ENCODE peak calls at places on chromosomes 1 and 21, in six cellular contexts. M, K, C, W, A and O are unnamed samples.
A peak's percentile ranks its signal among the peaks of the same experiment; 100 is the strongest.

GRCh38 chr1:234721476-234722266 is 111.7 kb upstream of the IRF2BP2 start:
- DNase-seq in K (peak; percentile 87), M (peak; percentile 86), C (no peak), W (no peak), A (peak; percentile 74), O (peak; percentile 88)

GRCh38 chr1:48743480-48743879 is 33.2 kb downstream of the BEND5 start:
- DNase-seq in K (no peak), A (no peak), C (no peak), M (no peak), W (no peak), O (no peak)

GRCh38 chr1:239247299-239247698 is 139.1 kb upstream of the CHRM3 start:
- DNase-seq in M (peak; percentile 15), A (no peak), W (no peak), C (no peak), K (no peak), O (no peak)

GRCh38 chr1:145901312-145902021 is 8.4 kb downstream of the ITGA10 start:
- DNase-seq in A (no peak), K (no peak), M (no peak), W (no peak), C (no peak), O (no peak)

GRCh38 chr1:49059087-49059486 is 282.4 kb upstream of the BEND5 start:
- DNase-seq in W (no peak), C (no peak), M (no peak), K (no peak), A (no peak), O (no peak)

GRCh38 chr1:155268630-155269029 is 4.7 kb downstream of the CLK2 start:
- DNase-seq in W (no peak), C (no peak), A (no peak), M (no peak), K (no peak), O (no peak)

GRCh38 chr1:37811027-37811655 is 3.1 kb upstream of the YRDC start:
- DNase-seq in A (no peak), K (no peak), M (peak; percentile 85), W (peak; percentile 52), C (peak; percentile 81), O (peak; percentile 21)

GRCh38 chr1:9194024-9194423 is 40.5 kb upstream of the H6PD start:
- DNase-seq in M (no peak), C (no peak), W (no peak), A (no peak), K (no peak), O (no peak)

GRCh38 chr21:26570203-26570602 is 2.9 kb downstream of the CYYR1 start:
- DNase-seq in M (no peak), K (no peak), C (no peak), A (no peak), W (no peak), O (no peak)
- H3K4me3 ChIP-seq in M (no peak overlapping the region), K (no peak overlapping the region), C (no peak overlapping the region), A (no peak overlapping the region), W (no peak overlapping the region), O (no peak overlapping the region)

DNA sequence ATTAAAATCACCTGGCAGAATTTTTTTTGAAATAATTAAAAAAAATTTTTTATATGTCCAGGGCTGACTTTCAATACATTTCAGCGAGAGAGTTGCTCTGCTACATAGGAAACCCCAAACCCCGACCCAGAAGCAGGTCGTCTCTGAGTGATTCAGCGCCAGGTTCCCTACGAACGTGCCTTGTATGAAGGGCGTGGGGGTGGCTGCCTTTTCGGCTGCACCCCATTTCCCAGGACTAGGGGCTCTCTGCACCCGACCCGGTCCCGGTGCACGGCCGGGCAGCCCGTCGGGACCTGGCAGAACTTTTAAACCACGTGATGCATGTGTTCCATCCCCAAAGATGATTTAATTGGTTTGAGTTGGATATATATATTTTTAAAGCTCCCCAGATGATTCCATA is 15.8 kb upstream of the SCYL3 start:
- DNase-seq in C (no peak), K (no peak), M (no peak), A (no peak), W (no peak), O (no peak)
- H3K4me3 ChIP-seq in C (no peak overlapping the region), K (no peak overlapping the region), M (no peak overlapping the region), A (no peak overlapping the region), W (no peak overlapping the region), O (no peak overlapping the region)

DNA sequence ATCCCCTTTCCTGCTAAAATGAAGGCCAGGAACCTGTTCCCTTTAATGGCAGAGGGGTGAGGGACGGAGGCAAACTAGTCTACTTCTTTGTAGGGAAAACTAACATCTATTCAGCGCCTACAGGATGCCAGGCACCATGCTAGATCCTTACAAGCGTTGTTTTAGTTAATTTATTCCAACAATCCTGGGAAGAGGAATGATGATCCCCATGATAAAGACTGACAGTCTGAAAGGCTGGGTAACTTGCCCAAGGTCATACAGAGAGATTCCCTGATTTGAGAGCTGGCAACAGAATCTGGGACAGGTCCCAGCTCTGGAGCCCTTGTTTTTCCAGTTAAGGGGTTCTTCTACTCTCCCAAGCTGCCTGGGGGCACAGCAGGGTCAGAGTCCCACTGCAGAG is 662 bp upstream of the E2F2 start:
- DNase-seq in W (no peak), C (no peak), K (no peak), A (no peak), M (no peak), O (no peak)
- H3K4me3 ChIP-seq in W (peak overlapping the region; percentile 43), C (no peak overlapping the region), K (no peak overlapping the region), A (no peak overlapping the region), M (peak overlapping the region; percentile 70), O (peak overlapping the region; percentile 32)

DNA sequence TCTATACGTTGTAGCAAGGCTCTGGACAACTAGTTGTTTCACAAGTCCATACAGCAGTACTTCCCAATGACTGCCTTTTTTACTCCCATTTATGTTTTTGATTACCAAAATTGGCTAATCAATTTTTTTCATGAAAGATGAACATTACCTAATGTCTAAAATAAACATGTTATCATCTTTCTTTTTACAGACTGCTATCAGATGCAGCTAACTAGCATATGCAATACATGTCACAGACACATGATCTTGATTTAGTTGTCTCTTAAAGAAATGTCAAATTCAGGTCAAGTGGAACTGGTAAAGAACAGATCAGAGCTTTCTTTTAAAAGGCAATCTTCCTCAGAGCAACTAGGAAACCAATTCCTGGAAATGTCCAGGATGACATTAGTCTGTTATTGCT is 630 bp upstream of the DBT start:
- DNase-seq in K (no peak), A (no peak), C (no peak), W (no peak), M (peak; percentile 72), O (no peak)
- H3K4me3 ChIP-seq in K (peak overlapping the region; percentile 97), A (peak overlapping the region; percentile 37), C (no peak overlapping the region), W (peak overlapping the region; percentile 99), M (peak overlapping the region; percentile 100), O (peak overlapping the region; percentile 97)

GRCh38 chr1:27343639-27344025 is 1.8 kb downstream of the SYTL1 start:
- DNase-seq in A (no peak), W (no peak), C (no peak), K (no peak), M (no peak), O (no peak)
- H3K4me3 ChIP-seq in A (no peak overlapping the region), W (peak overlapping the region; percentile 100), C (no peak overlapping the region), K (no peak overlapping the region), M (no peak overlapping the region), O (no peak overlapping the region)

GRCh38 chr1:158148458-158148857 is 32.2 kb upstream of the CD1D start:
- DNase-seq in K (no peak), C (no peak), M (no peak), W (no peak), A (no peak), O (no peak)
- H3K4me3 ChIP-seq in K (no peak overlapping the region), C (no peak overlapping the region), M (no peak overlapping the region), W (no peak overlapping the region), A (no peak overlapping the region), O (no peak overlapping the region)

GRCh38 chr1:54402896-54403295 is 3.3 kb downstream of the SSBP3 start:
- DNase-seq in M (no peak), C (peak; percentile 66), A (no peak), W (no peak), K (no peak), O (no peak)
- H3K4me3 ChIP-seq in M (no peak overlapping the region), C (no peak overlapping the region), A (peak overlapping the region; percentile 98), W (no peak overlapping the region), K (no peak overlapping the region), O (no peak overlapping the region)

GRCh38 chr1:59601032-59601431 is 213.7 kb upstream of the HOOK1 start:
- DNase-seq in C (no peak), K (no peak), M (peak; percentile 39), A (no peak), W (no peak), O (no peak)
- H3K4me3 ChIP-seq in C (no peak overlapping the region), K (no peak overlapping the region), M (no peak overlapping the region), A (no peak overlapping the region), W (no peak overlapping the region), O (no peak overlapping the region)

DNA sequence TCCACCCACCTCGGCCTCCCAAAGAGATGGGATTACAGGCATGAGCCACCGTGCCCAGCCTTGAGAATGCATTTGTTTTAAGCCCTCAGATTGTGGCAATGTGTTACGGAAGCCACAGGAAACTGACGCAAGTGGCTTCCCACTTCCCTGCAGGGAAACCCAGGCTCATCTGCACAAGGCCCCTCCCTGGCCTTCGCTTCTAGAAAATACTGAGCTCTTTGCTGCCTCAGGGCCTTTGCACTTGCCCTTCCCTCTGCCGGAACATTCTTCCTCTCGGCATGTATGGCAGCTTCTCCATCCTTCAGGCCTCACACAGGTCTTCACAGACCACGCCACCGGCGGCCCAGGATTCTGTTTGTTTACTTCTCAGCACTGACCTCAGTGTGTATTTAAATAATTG is 137.0 kb upstream of the TMEM51 start:
- DNase-seq in K (no peak), W (no peak), A (no peak), M (no peak), C (peak; percentile 90), O (no peak)
- H3K4me3 ChIP-seq in K (no peak overlapping the region), W (no peak overlapping the region), A (no peak overlapping the region), M (no peak overlapping the region), C (no peak overlapping the region), O (no peak overlapping the region)

DNA sequence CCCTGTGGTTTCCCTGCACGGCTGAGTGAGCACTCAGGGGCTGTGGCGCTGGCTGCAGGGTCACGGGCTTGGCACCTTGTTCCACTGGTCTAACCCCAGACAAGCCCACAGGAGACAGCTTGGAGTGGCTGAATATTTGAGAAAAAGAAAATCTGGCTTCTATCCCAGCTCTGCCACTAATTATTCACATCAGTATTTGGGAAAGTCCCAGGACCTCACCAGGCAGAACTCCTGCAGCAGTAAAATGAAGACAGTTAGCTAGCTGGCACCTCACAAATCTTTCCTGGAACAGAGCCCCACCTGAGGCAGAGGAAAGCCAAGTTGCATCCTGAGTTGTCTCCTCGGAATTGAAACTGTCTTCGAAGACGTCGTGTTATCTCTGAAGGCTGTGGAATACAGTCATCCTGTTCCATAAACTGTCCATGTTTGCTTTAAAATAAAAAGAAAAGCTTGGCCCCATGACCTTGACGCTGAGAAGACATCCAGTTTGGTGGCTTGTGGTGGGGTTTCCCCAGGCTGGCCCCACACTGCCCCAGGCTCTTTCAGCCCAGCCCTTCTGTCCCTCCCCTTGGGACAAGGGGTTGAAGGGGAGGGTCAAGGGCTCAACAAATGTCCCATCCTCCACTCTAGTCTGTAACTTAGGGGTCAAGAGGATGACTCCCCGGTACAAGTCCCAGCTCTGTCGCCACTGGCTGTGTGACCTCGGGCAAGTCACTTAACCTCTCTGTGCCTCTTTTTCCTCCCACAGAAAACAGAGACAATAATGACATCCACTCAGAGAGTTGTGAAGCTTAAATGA is 93.8 kb upstream of the TMPRSS2 start:
- DNase-seq in C (no peak), W (no peak), M (peak; percentile 73), A (no peak), K (no peak), O (no peak)
- H3K4me3 ChIP-seq in C (no peak overlapping the region), W (no peak overlapping the region), M (no peak overlapping the region), A (no peak overlapping the region), K (no peak overlapping the region), O (no peak overlapping the region)